ENCODE peak calls at places on chromosomes 7 and 10, in eight cellular contexts. B is ureter; P is sigmoid colon; C is NCI-H446 treated with DMSO at 0.1 percent for 48 hours; T is NCI-H1417; N is IMR-90; Z is stimulated activated CD8-positive, alpha-beta memory T cell treated with anti-CD3 and anti-CD28 coated beads, Interleukin-4, amount 100 ng/mL, for 24 hours; R is memory B cell. G is an unnamed sample.

GRCh38 chr7:103025341-103025740 is 49.3 kb downstream of the FBXL13 start:
- DNase-seq in B (no peak), P (no peak), C (no peak), T (no peak), N (no peak), Z (no peak), R (peak), G (no peak)

GRCh38 chr7:138752568-138753518 is 45.0 kb upstream of the TMEM213 start:
- DNase-seq in B (peak), P (no peak), C (peak), T (peak), N (peak), Z (peak), R (peak), G (peak)

GRCh38 chr10:30038961-30039536 is 20.3 kb downstream of the JCAD start:
- DNase-seq in B (no peak), P (no peak), C (no peak), T (no peak), N (no peak), Z (no peak), R (no peak), G (no peak)

GRCh38 chr7:50508471-50508943 is 56.7 kb downstream of the DDC start:
- DNase-seq in B (no peak), P (no peak), C (no peak), T (no peak), N (no peak), Z (no peak), R (no peak), G (no peak)

GRCh38 chr7:131104611-131105293 is 222.9 kb upstream of the MKLN1 start:
- DNase-seq in B (no peak), P (no peak), C (no peak), T (no peak), N (peak), Z (no peak), R (no peak), G (no peak)

GRCh38 chr7:12436896-12437535 is 33.4 kb upstream of the VWDE start:
- DNase-seq in B (no peak), P (no peak), C (peak), T (peak), N (peak), Z (no peak), R (no peak), G (no peak)

GRCh38 chr10:44460499-44460898 is 75.6 kb upstream of the CXCL12 start:
- DNase-seq in B (no peak), P (no peak), C (no peak), T (no peak), N (no peak), Z (no peak), R (no peak), G (no peak)

GRCh38 chr7:69450436-69450835 is 147.8 kb upstream of the AUTS2 start:
- DNase-seq in B (no peak), P (no peak), C (no peak), T (no peak), N (no peak), Z (no peak), R (no peak), G (no peak)

GRCh38 chr7:139589474-139589873 is 66.0 kb downstream of the CLEC2L start:
- DNase-seq in B (no peak), P (no peak), C (no peak), T (no peak), N (peak), Z (no peak), R (no peak), G (no peak)

GRCh38 chr10:94194256-94194655 is 168.5 kb downstream of the NOC3L start:
- DNase-seq in B (no peak), P (no peak), C (no peak), T (no peak), N (peak), Z (no peak), R (no peak), G (no peak)

GRCh38 chr10:73359492-73359891 is 828 bp upstream of the CFAP70 start:
- DNase-seq in B (no peak), P (no peak), C (no peak), T (no peak), N (no peak), Z (no peak), R (no peak), G (no peak)

GRCh38 chr10:26221571-26221970 is 5.0 kb downstream of the GAD2 start:
- DNase-seq in B (no peak), P (no peak), C (no peak), T (no peak), N (no peak), Z (no peak), R (no peak), G (no peak)

GRCh38 chr7:7210475-7211237 is 28.3 kb downstream of the C1GALT1 start:
- DNase-seq in B (no peak), P (no peak), C (no peak), T (no peak), N (no peak), Z (no peak), R (no peak), G (no peak)

GRCh38 chr7:6395898-6396582 is 51.7 kb downstream of the DAGLB start:
- DNase-seq in B (no peak), P (no peak), C (no peak), T (no peak), N (no peak), Z (no peak), R (no peak), G (no peak)

G was measured in uterus.